ENCODE peak calls at places on chromosomes 16 and 17, in five cellular contexts. O is osteoblast, Q is psoas muscle, M is heart right ventricle, R is uterus. A is an unnamed sample.
A peak's percentile ranks its signal among the peaks of the same experiment; 100 is the strongest.

GRCh38 chr17:70278846-70279465 is 109.6 kb downstream of the KCNJ2 start:
- DNase-seq in O (no peak), Q (no peak), M (no peak), R (no peak), A (no peak)

GRCh38 chr16:85359147-85359822 is 247.0 kb upstream of the CIBAR2 start:
- DNase-seq in O (no peak), Q (no peak), M (no peak), R (no peak), A (no peak)

GRCh38 chr16:81143921-81144471 is 47.8 kb upstream of the GCSH start:
- DNase-seq in O (no peak), Q (no peak), M (no peak), R (no peak), A (no peak)

GRCh38 chr16:46747777-46748651 is at the start of gene MYLK3:
- DNase-seq in O (no peak), Q (no peak), M (peak; percentile 73), R (no peak), A (no peak)

GRCh38 chr16:528111-529011 is 849 bp downstream of the CAPN15 start:
- DNase-seq in O (peak; percentile 95), Q (peak; percentile 75), M (peak; percentile 48), R (peak; percentile 44), A (no peak)

GRCh38 chr17:36611345-36612072 is 10.1 kb downstream of the MRM1 start:
- DNase-seq in O (peak; percentile 83), Q (no peak), M (no peak), R (no peak), A (no peak)

GRCh38 chr17:15351925-15352324 is 10.5 kb upstream of the TEKT3 start:
- DNase-seq in O (peak; percentile 92), Q (no peak), M (no peak), R (peak; percentile 45), A (no peak)

GRCh38 chr16:70576431-70577255 is 53.0 kb downstream of the SF3B3 start:
- DNase-seq in O (peak; percentile 61), Q (no peak), M (no peak), R (no peak), A (no peak)

GRCh38 chr17:43917348-43918025 is 10.2 kb upstream of the MPP2 start:
- DNase-seq in O (no peak), Q (peak; percentile 64), M (peak; percentile 34), R (peak; percentile 35), A (peak; percentile 13)

GRCh38 chr17:57697891-57698708 is 47.0 kb downstream of the CCDC182 start:
- DNase-seq in O (no peak), Q (no peak), M (no peak), R (no peak), A (no peak)

GRCh38 chr17:29138991-29139682 is 41.1 kb downstream of the MYO18A start:
- DNase-seq in O (no peak), Q (peak; percentile 87), M (peak; percentile 52), R (peak; percentile 56), A (no peak)

GRCh38 chr17:45748911-45749310 is 35.2 kb upstream of the CRHR1 start:
- DNase-seq in O (no peak), Q (no peak), M (no peak), R (no peak), A (no peak)

GRCh38 chr16:24671455-24671954 is 57.9 kb upstream of the TNRC6A start:
- DNase-seq in O (no peak), Q (no peak), M (no peak), R (no peak), A (no peak)

GRCh38 chr17:65185686-65186382 is 48.7 kb downstream of the RGS9 start:
- DNase-seq in O (no peak), Q (no peak), M (no peak), R (no peak), A (no peak)

GRCh38 chr17:75364078-75364477 is 41.4 kb downstream of the GRB2 start:
- DNase-seq in O (peak; percentile 77), Q (no peak), M (no peak), R (no peak), A (no peak)

GRCh38 chr17:81838753-81839255 is 4.0 kb upstream of the PPP1R27 start:
- DNase-seq in O (no peak), Q (no peak), M (no peak), R (no peak), A (no peak)

GRCh38 chr17:64081802-64082799 is 47.8 kb downstream of the ERN1 start:
- DNase-seq in O (peak; percentile 31), Q (no peak), M (no peak), R (no peak), A (no peak)

GRCh38 chr16:73735018-73735417 is 561.6 kb upstream of the PSMD7 start:
- DNase-seq in O (no peak), Q (no peak), M (no peak), R (no peak), A (no peak)

GRCh38 chr17:49581645-49581992 is 5.9 kb downstream of the NXPH3 start:
- DNase-seq in O (no peak), Q (peak; percentile 53), M (no peak), R (no peak), A (no peak)

GRCh38 chr16:85759631-85760419 is 8.9 kb upstream of the C16orf74 start:
- DNase-seq in O (peak; percentile 78), Q (peak; percentile 78), M (no peak), R (no peak), A (no peak)

GRCh38 chr17:76379646-76380376 is 4.6 kb upstream of the SPHK1 start:
- DNase-seq in O (peak; percentile 44), Q (no peak), M (no peak), R (no peak), A (no peak)

GRCh38 chr16:17470871-17471744 is at the start of gene XYLT1:
- DNase-seq in O (peak; percentile 99), Q (peak; percentile 83), M (peak; percentile 53), R (peak; percentile 77), A (peak; percentile 40)

GRCh38 chr17:38628441-38628840 is 22.7 kb upstream of the SRCIN1 start:
- DNase-seq in O (no peak), Q (no peak), M (no peak), R (no peak), A (no peak)

GRCh38 chr16:7763111-7763510 is 430.5 kb downstream of the RBFOX1 start:
- DNase-seq in O (no peak), Q (no peak), M (no peak), R (no peak), A (no peak)

GRCh38 chr16:11224096-11224893 is 31.7 kb downstream of the SOCS1 start:
- DNase-seq in O (no peak), Q (peak; percentile 93), M (peak; percentile 23), R (peak; percentile 41), A (no peak)

GRCh38 chr16:11117576-11118211 is 138.3 kb downstream of the SOCS1 start:
- DNase-seq in O (no peak), Q (no peak), M (no peak), R (no peak), A (no peak)

GRCh38 chr16:1181715-1182671 is 29.1 kb downstream of the CACNA1H start:
- DNase-seq in O (peak; percentile 99), Q (peak; percentile 74), M (peak; percentile 57), R (peak; percentile 87), A (peak; percentile 8)

GRCh38 chr17:49578963-49579500 is 3.4 kb downstream of the NXPH3 start:
- DNase-seq in O (peak; percentile 26), Q (peak; percentile 50), M (no peak), R (no peak), A (no peak)

GRCh38 chr17:70137451-70138230 is 31.7 kb upstream of the KCNJ2 start:
- DNase-seq in O (peak; percentile 48), Q (peak; percentile 67), M (peak; percentile 57), R (peak; percentile 47), A (peak; percentile 12)

GRCh38 chr17:8175795-8176196 is 384 bp downstream of the TMEM107 start:
- DNase-seq in O (peak; percentile 46), Q (no peak), M (no peak), R (no peak), A (no peak)

GRCh38 chr17:45994228-45994627 is 4.8 kb upstream of the STH start:
- DNase-seq in O (no peak), Q (no peak), M (no peak), R (no peak), A (no peak)

GRCh38 chr16:7345423-7345822 is 12.8 kb downstream of the RBFOX1 start:
- DNase-seq in O (no peak), Q (no peak), M (peak; percentile 21), R (no peak), A (no peak)

GRCh38 chr16:15552507-15552906 is 90.4 kb downstream of the MARF1 start:
- DNase-seq in O (no peak), Q (no peak), M (no peak), R (no peak), A (no peak)

GRCh38 chr17:80692931-80693467 is 148.4 kb downstream of the RPTOR start:
- DNase-seq in O (no peak), Q (no peak), M (no peak), R (no peak), A (no peak)

GRCh38 chr17:16026895-16027294 is 27.3 kb downstream of the TTC19 start:
- DNase-seq in O (no peak), Q (no peak), M (no peak), R (no peak), A (no peak)

GRCh38 chr17:51391992-51392654 is 131.8 kb downstream of the UTP18 start:
- DNase-seq in O (no peak), Q (no peak), M (no peak), R (no peak), A (no peak)

GRCh38 chr17:61205931-61206330 is 193.7 kb upstream of the TBX2 start:
- DNase-seq in O (no peak), Q (no peak), M (no peak), R (no peak), A (no peak)
- H3K27ac ChIP-seq in O (no peak overlapping the region), Q (no peak overlapping the region), M (peak overlapping the region; percentile 51), R (no peak overlapping the region), A (no peak overlapping the region)

GRCh38 chr16:57991551-57992059 is 8.9 kb downstream of the ZNF319 start:
- DNase-seq in O (peak; percentile 43), Q (peak; percentile 32), M (no peak), R (no peak), A (no peak)

GRCh38 chr16:57993897-57994296 is 6.6 kb downstream of the ZNF319 start:
- DNase-seq in O (peak; percentile 25), Q (peak; percentile 33), M (no peak), R (no peak), A (no peak)

GRCh38 chr16:57994361-57994760 is 6.1 kb downstream of the ZNF319 start:
- DNase-seq in O (peak; percentile 26), Q (no peak), M (no peak), R (no peak), A (no peak)

GRCh38 chr16:57993452-57993851 is 7.0 kb downstream of the ZNF319 start:
- DNase-seq in O (peak; percentile 35), Q (no peak), M (no peak), R (no peak), A (no peak)

GRCh38 chr16:57992084-57992483 is 8.4 kb downstream of the ZNF319 start:
- DNase-seq in O (peak; percentile 54), Q (peak; percentile 39), M (no peak), R (no peak), A (no peak)
- H3K27ac ChIP-seq in O (no peak overlapping the region), Q (no peak overlapping the region), M (no peak overlapping the region), R (no peak overlapping the region), A (no peak overlapping the region)

GRCh38 chr17:77830816-77831490 is 127.5 kb upstream of the TNRC6C start:
- DNase-seq in O (peak; percentile 71), Q (peak; percentile 32), M (no peak), R (peak; percentile 34), A (no peak)
- H3K27ac ChIP-seq in O (peak overlapping the region; percentile 92), Q (peak overlapping the region; percentile 66), M (peak overlapping the region; percentile 99), R (peak overlapping the region; percentile 86), A (no peak overlapping the region)

GRCh38 chr17:83105512-83105911 is 26.1 kb downstream of the METRNL start:
- DNase-seq in O (no peak), Q (no peak), M (no peak), R (no peak), A (no peak)
- H3K27ac ChIP-seq in O (no peak overlapping the region), Q (no peak overlapping the region), M (no peak overlapping the region), R (peak overlapping the region; percentile 33), A (no peak overlapping the region)